ENCODE peak calls at places on chromosomes 6 and 20, in four cellular contexts. A is esophagus muscularis mucosa, U is HCT116, F is spleen. P is an unnamed sample.

GRCh38 chr6:43091592-43091991 is 15.5 kb downstream of the PTK7 start:
- DNase-seq in A (no peak), U (no peak), F (no peak), P (no peak)

GRCh38 chr6:36049582-36049981 is 22.0 kb downstream of the MAPK14 start:
- DNase-seq in A (no peak), F (no peak), U (no peak), P (no peak)

GRCh38 chr6:121608270-121608669 is 172.8 kb downstream of the GJA1 start:
- DNase-seq in U (no peak), F (no peak), A (no peak), P (no peak)

GRCh38 chr6:35146453-35146852 is 5.3 kb upstream of the TCP11 start:
- DNase-seq in A (no peak), F (no peak), U (peak), P (peak)

GRCh38 chr20:39800548-39800947 is 838.4 kb downstream of the DHX35 start:
- DNase-seq in F (no peak), A (no peak), U (no peak), P (no peak)

GRCh38 chr6:1952726-1953360 is 292.6 kb downstream of the GMDS start:
- DNase-seq in A (no peak), F (no peak), U (peak), P (no peak)

GRCh38 chr20:24705486-24705885 is 236.1 kb downstream of the SYNDIG1 start:
- DNase-seq in F (no peak), A (no peak), U (no peak), P (no peak)

GRCh38 chr6:110329729-110330436 is 28.3 kb downstream of the METTL24 start:
- DNase-seq in A (peak), F (no peak), U (no peak), P (no peak)

GRCh38 chr6:68760941-68761676 is 126.0 kb downstream of the ADGRB3 start:
- DNase-seq in A (no peak), F (no peak), U (no peak), P (no peak)

GRCh38 chr6:23498013-23498412 is 628.0 kb upstream of the NRSN1 start:
- DNase-seq in A (no peak), F (no peak), U (no peak), P (no peak)

GRCh38 chr6:46129301-46129633 is 522 bp upstream of the ENPP4 start:
- DNase-seq in U (no peak), A (no peak), F (no peak), P (no peak)

GRCh38 chr6:99822741-99823512 is 171.1 kb downstream of the MCHR2 start:
- DNase-seq in U (peak), F (no peak), A (no peak), P (peak)

GRCh38 chr6:26575494-26575939 is 21.2 kb upstream of the ABT1 start:
- DNase-seq in F (no peak), U (no peak), A (no peak), P (no peak)

GRCh38 chr6:24564081-24564480 is 69.3 kb downstream of the ALDH5A1 start:
- DNase-seq in U (no peak), A (no peak), F (no peak), P (no peak)

GRCh38 chr20:41138527-41139226 is 1.3 kb downstream of the PLCG1 start:
- DNase-seq in F (no peak), A (no peak), U (no peak), P (no peak)

GRCh38 chr6:54057068-54057467 is 54.2 kb upstream of the MLIP start:
- DNase-seq in U (no peak), F (no peak), A (no peak), P (no peak)

GRCh38 chr6:37514840-37515239 is 15.1 kb upstream of the CCDC167 start:
- DNase-seq in F (no peak), A (no peak), U (no peak), P (no peak)

GRCh38 chr6:9484091-9484490 is 930.8 kb downstream of the TFAP2A start:
- DNase-seq in F (no peak), U (no peak), A (no peak), P (no peak)

GRCh38 chr6:118216751-118217150 is 309.7 kb downstream of the SLC35F1 start:
- DNase-seq in U (no peak), A (no peak), F (no peak), P (no peak)

GRCh38 chr6:45830441-45831139 is 185.1 kb downstream of the CLIC5 start:
- DNase-seq in F (no peak), A (no peak), U (no peak), P (no peak)

GRCh38 chr6:146915671-146916127 is 288.5 kb upstream of the STXBP5 start:
- DNase-seq in F (no peak), A (no peak), U (no peak), P (no peak)

GRCh38 chr20:35122787-35123405 is 24.2 kb downstream of the EDEM2 start:
- DNase-seq in U (no peak), A (no peak), F (no peak), P (no peak)

GRCh38 chr6:2309138-2309537 is 63.7 kb upstream of the GMDS start:
- DNase-seq in U (no peak), A (no peak), F (no peak), P (no peak)

GRCh38 chr6:142935553-142936517 is 9.1 kb downstream of the HIVEP2 start:
- DNase-seq in F (peak), A (no peak), U (no peak), P (no peak)

GRCh38 chr20:63342561-63343459 is 18.3 kb downstream of the CHRNA4 start:
- DNase-seq in U (no peak), F (peak), A (no peak), P (no peak)

GRCh38 chr20:62991196-62991807 is 15.5 kb downstream of the BHLHE23 start:
- DNase-seq in F (no peak), U (no peak), A (no peak), P (no peak)

GRCh38 chr20:38728911-38729642 is 4.8 kb downstream of the SLC32A1 start:
- DNase-seq in A (no peak), U (no peak), F (no peak), P (no peak)

GRCh38 chr20:43244647-43245046 is 54.9 kb upstream of the PTPRT start:
- DNase-seq in A (no peak), U (no peak), F (no peak), P (no peak)

GRCh38 chr20:43241057-43241702 is 51.5 kb upstream of the PTPRT start:
- DNase-seq in U (no peak), A (no peak), F (no peak), P (no peak)

GRCh38 chr20:43247361-43247760 is 57.7 kb upstream of the PTPRT start:
- DNase-seq in U (no peak), A (no peak), F (no peak), P (no peak)

GRCh38 chr20:43248341-43248740 is 58.6 kb upstream of the PTPRT start:
- DNase-seq in U (no peak), A (no peak), F (no peak), P (no peak)

GRCh38 chr20:43243672-43244269 is 54.1 kb upstream of the PTPRT start:
- DNase-seq in U (no peak), A (no peak), F (no peak), P (no peak)
- TF ChIP-seq CTCF in U (peak), A (no peak), F (no peak), P (no peak)

GRCh38 chr20:2838170-2838797 is 2.2 kb downstream of the PCED1A start:
- DNase-seq in F (no peak), U (no peak), A (no peak), P (no peak)
- TF ChIP-seq POLR2AphosphoS5 in F (no peak), U (no peak), A (no peak), P (no peak)

GRCh38 chr6:133835901-133836300 is 53.0 kb upstream of the TCF21 start:
- DNase-seq in U (no peak), A (no peak), F (no peak), P (no peak)
- TF ChIP-seq CTCF in U (no peak), A (no peak), F (no peak), P (no peak)

DNA sequence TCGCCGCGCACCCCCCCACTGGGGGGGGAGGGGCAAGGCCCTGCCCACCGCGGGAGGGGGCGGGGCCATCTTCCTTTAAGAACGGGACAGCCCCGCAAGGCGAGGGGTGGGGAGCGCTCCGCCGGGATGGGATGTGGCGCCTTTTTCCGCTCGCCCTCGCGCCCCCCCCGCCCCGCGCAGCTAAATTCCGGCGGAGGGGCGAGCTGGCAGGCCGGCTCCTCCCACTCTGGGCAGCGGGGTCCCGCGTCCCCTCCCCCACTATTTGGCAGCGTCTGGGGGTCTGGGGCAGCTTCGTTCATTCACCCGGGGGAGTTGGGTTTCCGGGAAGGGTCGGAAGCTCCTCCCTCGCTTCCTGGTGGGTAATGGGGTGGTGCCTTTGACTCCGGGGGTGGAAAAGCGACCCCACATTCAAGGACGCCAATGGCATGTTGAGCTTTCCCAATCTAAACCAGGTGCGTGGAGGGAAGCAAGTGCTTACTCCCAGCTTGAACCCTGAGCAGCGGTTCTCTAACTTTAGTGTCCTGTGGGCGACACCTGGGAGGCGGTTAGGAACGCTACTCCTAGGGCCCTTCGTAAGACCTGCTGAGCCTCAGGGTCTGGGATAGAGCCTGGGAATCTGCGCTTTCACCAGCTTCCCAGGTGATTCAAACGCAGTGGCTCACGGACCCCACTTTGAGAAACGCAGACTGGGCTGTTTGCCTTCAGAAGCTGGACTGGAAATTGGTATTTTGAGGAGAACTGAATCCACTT is 927 bp downstream of the ASXL1 start:
- DNase-seq in F (peak), A (no peak), U (no peak), P (peak)
- TF ChIP-seq POLR2AphosphoS5 in F (peak), A (peak), U (peak), P (peak)

GRCh38 chr6:40288919-40289318 is 298.2 kb downstream of the LRFN2 start:
- DNase-seq in F (no peak), U (no peak), A (no peak), P (no peak)

GRCh38 chr6:40295251-40295949 is 291.8 kb downstream of the LRFN2 start:
- DNase-seq in F (no peak), U (no peak), A (no peak), P (no peak)

GRCh38 chr6:40298207-40298606 is 289.0 kb downstream of the LRFN2 start:
- DNase-seq in F (no peak), U (no peak), A (no peak), P (no peak)

GRCh38 chr6:40293109-40293823 is 293.9 kb downstream of the LRFN2 start:
- DNase-seq in A (no peak), F (no peak), U (no peak), P (no peak)

DNA sequence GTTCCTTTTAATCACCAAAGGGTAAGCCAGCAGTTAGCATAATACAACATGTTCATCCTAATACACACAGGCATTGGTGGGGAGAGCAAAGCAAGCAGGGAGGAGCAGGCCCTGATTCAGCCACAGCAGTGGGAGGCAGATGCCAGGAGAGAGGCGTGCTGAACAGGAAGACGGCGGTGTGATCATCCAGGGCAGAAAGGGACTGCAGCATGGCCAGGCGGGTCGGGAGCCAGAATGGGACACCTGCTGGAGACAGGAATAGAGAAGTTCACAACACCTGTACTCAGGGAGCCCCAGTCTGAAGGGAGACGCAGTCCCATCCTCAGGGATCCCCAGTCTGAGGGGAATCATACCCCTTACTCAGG is 293.4 kb downstream of the LRFN2 start:
- DNase-seq in A (no peak), F (no peak), U (no peak), P (no peak)
- TF ChIP-seq CTCF in A (no peak), F (no peak), U (no peak), P (no peak)

DNA sequence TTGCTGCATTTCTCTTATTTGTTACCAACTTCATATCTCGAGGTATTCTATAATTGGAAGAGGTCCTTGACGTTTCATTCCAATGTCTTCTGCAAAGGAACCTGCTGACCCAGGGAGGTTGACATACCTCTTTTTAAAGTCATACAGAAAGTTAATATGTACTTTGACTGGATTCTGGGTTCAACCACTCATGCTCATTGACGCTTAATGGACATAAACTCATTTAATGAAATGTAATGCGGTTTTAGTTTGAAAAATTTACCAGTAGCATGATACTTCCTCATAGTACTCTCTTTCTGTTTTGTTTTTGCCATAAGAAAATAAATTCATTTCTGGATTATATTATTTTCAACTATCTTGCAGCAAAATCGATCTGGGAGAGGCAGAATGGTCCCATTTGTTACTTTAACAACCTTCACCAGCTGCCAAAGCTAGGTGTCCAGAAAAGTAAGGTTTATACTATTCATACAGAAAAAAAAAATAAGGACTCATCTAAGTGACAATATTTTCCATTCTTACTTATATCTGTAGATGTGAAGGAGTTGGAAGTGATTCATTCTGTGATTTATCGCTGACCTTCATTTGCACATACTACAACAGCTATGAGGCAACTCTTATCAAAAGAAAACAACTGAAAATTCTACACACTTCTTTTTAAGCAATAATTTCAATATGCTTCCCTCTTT is 101.6 kb downstream of the ATXN1 start:
- DNase-seq in U (no peak), A (no peak), F (no peak), P (no peak)
- TF ChIP-seq POLR2AphosphoS5 in U (no peak), A (no peak), F (no peak), P (no peak)

GRCh38 chr6:151495380-151495779 is 1.6 kb downstream of the CCDC170 start:
- DNase-seq in F (no peak), A (no peak), U (no peak), P (no peak)

GRCh38 chr6:151497935-151498726 is 4.3 kb downstream of the CCDC170 start:
- DNase-seq in A (no peak), U (no peak), F (no peak), P (no peak)

GRCh38 chr6:151494235-151494950 is 576 bp downstream of the CCDC170 start:
- DNase-seq in U (no peak), F (peak), A (no peak), P (peak)

GRCh38 chr6:151490996-151491395 is 2.8 kb upstream of the CCDC170 start:
- DNase-seq in A (no peak), F (no peak), U (no peak), P (no peak)

GRCh38 chr6:151493495-151494234 is at the start of gene CCDC170:
- DNase-seq in A (no peak), U (no peak), F (peak), P (no peak)
- TF ChIP-seq CTCF in A (no peak), U (no peak), F (no peak), P (no peak)

DNA sequence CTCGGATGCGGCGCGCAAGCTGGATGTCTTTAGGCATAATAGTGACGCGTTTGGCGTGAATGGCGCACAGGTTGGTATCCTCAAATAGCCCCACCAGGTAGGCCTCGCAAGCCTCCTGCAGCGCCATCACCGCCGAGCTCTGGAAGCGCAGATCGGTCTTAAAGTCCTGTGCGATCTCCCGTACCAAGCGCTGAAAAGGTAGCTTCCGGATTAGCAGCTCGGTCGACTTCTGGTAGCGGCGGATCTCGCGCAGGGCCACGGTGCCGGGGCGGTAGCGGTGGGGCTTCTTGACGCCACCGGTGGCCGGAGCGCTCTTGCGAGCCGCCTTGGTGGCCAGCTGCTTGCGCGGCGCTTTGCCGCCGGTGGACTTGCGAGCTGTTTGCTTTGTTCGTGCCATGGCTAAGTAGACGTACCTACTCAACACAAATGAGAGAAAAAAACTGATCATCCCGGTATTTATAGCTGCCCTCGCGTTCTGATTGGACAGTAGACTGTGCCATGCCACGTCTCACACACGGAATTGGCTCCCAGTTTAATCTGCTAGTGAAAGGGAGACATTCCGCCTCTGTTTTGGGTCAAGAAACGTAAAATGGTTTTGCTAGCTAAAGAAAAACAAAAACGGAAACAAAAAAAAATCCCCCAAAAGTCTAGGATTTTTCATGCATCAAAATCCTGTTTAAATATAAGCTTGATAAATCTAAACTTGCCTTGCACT is 40.1 kb downstream of the OR2B2 start:
- DNase-seq in A (no peak), F (peak), U (no peak), P (peak)
- TF ChIP-seq POLR2AphosphoS5 in A (peak), F (peak), U (no peak), P (peak)